ENCODE peak calls at places on chromosomes 13 and 19, in nine cellular contexts. P is omental fat pad, U is right atrium auricular region, N is islet precursor cell, T is HuH-7, W is tibial artery, D is SJCRH30, F is C1 segment of cervical spinal cord, S is heart left ventricle. H is an unnamed sample.

GRCh38 chr19:8500158-8500557 is 2.3 kb downstream of the PRAM1 start:
- DNase-seq in P (no peak), U (no peak), N (no peak), T (no peak), W (no peak), D (no peak), F (peak), S (no peak), H (no peak)

GRCh38 chr13:79485014-79485441 is 4.1 kb downstream of the NDFIP2 start:
- DNase-seq in P (no peak), U (no peak), N (peak), T (peak), W (no peak), D (no peak), F (no peak), S (no peak), H (no peak)

GRCh38 chr13:24215732-24216131 is 55.2 kb downstream of the SPATA13 start:
- DNase-seq in P (no peak), U (peak), N (no peak), T (no peak), W (no peak), D (no peak), F (peak), S (peak), H (no peak)

GRCh38 chr19:51450730-51451307 is 7.4 kb downstream of the SIGLEC8 start:
- DNase-seq in P (no peak), U (no peak), N (no peak), T (no peak), W (no peak), D (no peak), F (no peak), S (no peak), H (no peak)

GRCh38 chr19:35446194-35446593 is 1.9 kb upstream of the FFAR2 start:
- DNase-seq in P (no peak), U (no peak), N (no peak), T (no peak), W (no peak), D (no peak), F (no peak), S (no peak), H (no peak)

GRCh38 chr13:28981530-28981929 is 161.4 kb downstream of the MTUS2 start:
- DNase-seq in P (no peak), U (no peak), N (no peak), T (no peak), W (no peak), D (no peak), F (no peak), S (no peak), H (no peak)

GRCh38 chr19:18158471-18158870 is 5.5 kb downstream of the PIK3R2 start:
- DNase-seq in P (no peak), U (no peak), N (no peak), T (no peak), W (no peak), D (no peak), F (no peak), S (no peak), H (no peak)

GRCh38 chr13:24361852-24362366 is 52.5 kb downstream of the C1QTNF9 start:
- DNase-seq in P (no peak), U (no peak), N (no peak), T (no peak), W (no peak), D (no peak), F (no peak), S (no peak), H (no peak)

GRCh38 chr19:45769821-45770191 is 754 bp upstream of the SIX5 start:
- DNase-seq in P (no peak), U (peak), N (no peak), T (no peak), W (peak), D (no peak), F (peak), S (peak), H (peak)

GRCh38 chr13:23786607-23787006 is 102.6 kb downstream of the MIPEP start:
- DNase-seq in P (no peak), U (no peak), N (no peak), T (no peak), W (no peak), D (no peak), F (no peak), S (no peak), H (no peak)

GRCh38 chr13:23987331-23987730 is 90.0 kb upstream of the C1QTNF9B start:
- DNase-seq in P (no peak), U (no peak), N (no peak), T (no peak), W (no peak), D (no peak), F (no peak), S (no peak), H (no peak)

GRCh38 chr13:36913463-36913862 is 6.6 kb downstream of the SMAD9 start:
- DNase-seq in P (no peak), U (no peak), N (no peak), T (no peak), W (no peak), D (no peak), F (no peak), S (no peak), H (no peak)

GRCh38 chr13:113122571-113123225 is at the start of gene F10:
- DNase-seq in P (no peak), U (peak), N (peak), T (peak), W (peak), D (peak), F (no peak), S (peak), H (no peak)

GRCh38 chr19:40223135-40223822 is 3.2 kb downstream of the CCNP start:
- DNase-seq in P (no peak), U (no peak), N (peak), T (no peak), W (no peak), D (no peak), F (no peak), S (no peak), H (no peak)

GRCh38 chr13:35484384-35484783 is 7.9 kb upstream of the MAB21L1 start:
- DNase-seq in P (no peak), U (no peak), N (no peak), T (no peak), W (no peak), D (peak), F (no peak), S (no peak), H (no peak)

GRCh38 chr19:44900328-44901244 is 5.0 kb upstream of the APOE start:
- DNase-seq in P (no peak), U (no peak), N (peak), T (no peak), W (no peak), D (no peak), F (no peak), S (no peak), H (no peak)

GRCh38 chr19:35347171-35347929 is at the start of gene FFAR1:
- DNase-seq in P (peak), U (no peak), N (no peak), T (no peak), W (peak), D (no peak), F (no peak), S (peak), H (no peak)

GRCh38 chr13:32645854-32646253 is 59.6 kb downstream of the PDS5B start:
- DNase-seq in P (no peak), U (no peak), N (no peak), T (no peak), W (no peak), D (no peak), F (no peak), S (no peak), H (no peak)

GRCh38 chr13:106522112-106522511 is 13.3 kb downstream of the EFNB2 start:
- DNase-seq in P (no peak), U (no peak), N (no peak), T (no peak), W (no peak), D (no peak), F (no peak), S (no peak), H (no peak)

GRCh38 chr19:42074513-42075363 is 1.2 kb upstream of the ZNF574 start:
- DNase-seq in P (no peak), U (peak), N (no peak), T (peak), W (no peak), D (peak), F (no peak), S (no peak), H (peak)

GRCh38 chr19:19034204-19034624 is 811 bp downstream of the ARMC6 start:
- DNase-seq in P (no peak), U (no peak), N (peak), T (peak), W (no peak), D (peak), F (no peak), S (no peak), H (peak)